ENCODE peak calls at places on chromosomes 11 and 22, in nine cellular contexts. A is keratinocyte, I is transverse colon, X is body of pancreas, W is left ventricle myocardium inferior, E is ovary, N is foreskin keratinocyte, R is endodermal cell, M is cardiac muscle cell. C is an unnamed sample. For H3K27me3, the result is how much of the 10 kb centered on the place peaks cover.

GRCh38 chr11:69217276-69218105 is 61.8 kb downstream of the SMIM38 start:
- DNase-seq in A (no peak), I (peak), X (peak), W (no peak), E (no peak), N (no peak), R (peak), M (no peak), C (no peak)

GRCh38 chr11:69061713-69062053 is 13.0 kb downstream of the TPCN2 start:
- DNase-seq in A (no peak), I (no peak), X (no peak), W (no peak), E (no peak), N (no peak), R (no peak), M (no peak), C (no peak)

GRCh38 chr11:133815636-133816035 is 29.7 kb downstream of the SPATA19 start:
- DNase-seq in A (no peak), I (no peak), X (peak), W (no peak), E (no peak), N (no peak), R (no peak), M (no peak), C (no peak)

GRCh38 chr11:120657306-120658070 is 145.9 kb downstream of the GRIK4 start:
- DNase-seq in A (no peak), I (no peak), X (no peak), W (no peak), E (no peak), N (no peak), R (no peak), M (no peak), C (no peak)

GRCh38 chr11:70471254-70471653 is 72.9 kb downstream of the CTTN start:
- DNase-seq in A (no peak), I (no peak), X (no peak), W (no peak), E (no peak), N (no peak), R (peak), M (peak), C (no peak)

GRCh38 chr11:35787626-35788025 is 125.1 kb downstream of the TRIM44 start:
- DNase-seq in A (no peak), I (no peak), X (no peak), W (no peak), E (no peak), N (no peak), R (no peak), M (no peak), C (no peak)

GRCh38 chr11:103322861-103323260 is 213.6 kb downstream of the DYNC2H1 start:
- DNase-seq in A (no peak), I (no peak), X (no peak), W (no peak), E (no peak), N (no peak), R (no peak), M (no peak), C (no peak)

GRCh38 chr11:8168485-8169257 is at the start of gene RIC3:
- DNase-seq in A (no peak), I (peak), X (peak), W (peak), E (peak), N (no peak), R (peak), M (peak), C (peak)

GRCh38 chr11:134532921-134533421 is 120.9 kb upstream of the B3GAT1 start:
- DNase-seq in A (no peak), I (no peak), X (no peak), W (no peak), E (no peak), N (no peak), R (peak), M (no peak), C (no peak)

GRCh38 chr11:35980646-35981402 is 37.0 kb downstream of the LDLRAD3 start:
- DNase-seq in A (no peak), I (no peak), X (no peak), W (no peak), E (no peak), N (no peak), R (no peak), M (no peak), C (no peak)

GRCh38 chr22:21051836-21052400 is 6.2 kb downstream of the LRRC74B start:
- DNase-seq in A (no peak), I (no peak), X (no peak), W (no peak), E (no peak), N (no peak), R (no peak), M (no peak), C (no peak)

GRCh38 chr11:125517116-125517804 is 21.2 kb upstream of the FEZ1 start:
- DNase-seq in A (no peak), I (no peak), X (peak), W (no peak), E (peak), N (peak), R (peak), M (peak), C (no peak)

GRCh38 chr11:58958500-58958899 is 19.2 kb downstream of the GLYATL1 start:
- DNase-seq in A (no peak), I (peak), X (peak), W (no peak), E (no peak), N (no peak), R (peak), M (peak), C (no peak)

GRCh38 chr11:69677744-69678143 is 2.6 kb upstream of the LTO1 start:
- DNase-seq in A (no peak), I (no peak), X (no peak), W (no peak), E (no peak), N (no peak), R (no peak), M (no peak), C (no peak)

GRCh38 chr22:49433044-49433443 is 394.6 kb downstream of the BRD1 start:
- DNase-seq in A (no peak), I (no peak), X (no peak), W (no peak), E (no peak), N (no peak), R (no peak), M (no peak), C (no peak)

GRCh38 chr11:20388096-20389055 is 860 bp downstream of the PRMT3 start:
- DNase-seq in A (no peak), I (no peak), X (no peak), W (no peak), E (no peak), N (peak), R (no peak), M (peak), C (no peak)

GRCh38 chr11:73426184-73426845 is 50.1 kb downstream of the RELT start:
- DNase-seq in A (no peak), I (no peak), X (no peak), W (no peak), E (no peak), N (no peak), R (peak), M (peak), C (no peak)

GRCh38 chr11:17400048-17400775 is 11.8 kb upstream of the KCNJ11 start:
- DNase-seq in A (no peak), I (no peak), X (no peak), W (no peak), E (no peak), N (no peak), R (no peak), M (no peak), C (no peak)

GRCh38 chr22:36374603-36375024 is 13.2 kb downstream of the MYH9 start:
- DNase-seq in A (no peak), I (peak), X (no peak), W (no peak), E (no peak), N (peak), R (peak), M (no peak), C (no peak)

GRCh38 chr11:27241316-27242122 is 121.5 kb downstream of the CCDC34 start:
- DNase-seq in A (peak), I (no peak), X (no peak), W (no peak), E (no peak), N (peak), R (no peak), M (no peak), C (no peak)

GRCh38 chr11:57290288-57290687 is 34.5 kb downstream of the TNKS1BP1 start:
- DNase-seq in A (no peak), I (no peak), X (no peak), W (no peak), E (no peak), N (no peak), R (no peak), M (no peak), C (no peak)

GRCh38 chr11:65822760-65823528 is 10.8 kb upstream of the SNX32 start:
- DNase-seq in A (no peak), I (peak), X (peak), W (no peak), E (no peak), N (no peak), R (no peak), M (no peak), C (no peak)

GRCh38 chr11:44596541-44597276 is 31.2 kb downstream of the CD82 start:
- DNase-seq in A (no peak), I (no peak), X (no peak), W (no peak), E (no peak), N (no peak), R (peak), M (no peak), C (no peak)

GRCh38 chr11:44531116-44531504 is 34.4 kb upstream of the CD82 start:
- DNase-seq in A (no peak), I (no peak), X (no peak), W (no peak), E (no peak), N (no peak), R (no peak), M (no peak), C (no peak)

GRCh38 chr11:62574363-62575057 is 819 bp upstream of the EEF1G start:
- DNase-seq in A (no peak), I (peak), X (peak), W (peak), E (peak), N (no peak), R (peak), M (no peak), C (no peak)

GRCh38 chr22:27784099-27784446 is 17.5 kb downstream of the MN1 start:
- DNase-seq in A (no peak), I (no peak), X (no peak), W (no peak), E (no peak), N (no peak), R (peak), M (no peak), C (no peak)

GRCh38 chr22:27779650-27780049 is 21.9 kb downstream of the MN1 start:
- DNase-seq in A (no peak), I (no peak), X (no peak), W (no peak), E (no peak), N (no peak), R (no peak), M (no peak), C (no peak)

GRCh38 chr22:27783436-27784098 is 18.0 kb downstream of the MN1 start:
- DNase-seq in A (no peak), I (no peak), X (no peak), W (no peak), E (no peak), N (no peak), R (no peak), M (no peak), C (no peak)

GRCh38 chr22:27780161-27780575 is 21.4 kb downstream of the MN1 start:
- DNase-seq in A (no peak), I (no peak), X (no peak), W (peak), E (no peak), N (peak), R (peak), M (peak), C (no peak)

GRCh38 chr22:27782065-27782464 is 19.5 kb downstream of the MN1 start:
- DNase-seq in A (no peak), I (no peak), X (no peak), W (peak), E (no peak), N (no peak), R (no peak), M (no peak), C (peak)
- H3K27me3 ChIP-seq in A (under half), I (under half), X (under half), W (under half), E (under half), N (under half), R (under half), M (under half), C (under half)

DNA sequence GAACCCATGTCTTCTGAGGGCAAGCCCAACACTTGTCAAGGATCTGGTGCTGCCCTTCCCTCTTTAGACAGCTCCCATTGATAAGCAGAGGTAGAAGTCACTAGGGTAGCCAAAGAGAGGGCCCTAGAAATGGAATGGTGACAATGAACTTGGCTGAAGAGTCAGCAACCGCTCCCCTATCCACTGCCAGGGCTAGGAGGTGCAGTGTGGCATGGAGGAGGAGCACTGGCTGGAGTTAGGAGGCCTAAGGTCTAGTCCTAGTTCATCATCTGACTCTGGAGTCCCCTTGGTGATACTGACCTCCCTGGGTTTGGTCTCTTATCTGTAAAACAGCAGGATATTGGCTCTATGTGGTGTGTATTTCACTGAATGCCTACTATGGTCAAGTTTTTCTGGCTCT is 10.3 kb downstream of the TIMP3 start:
- DNase-seq in A (no peak), I (no peak), X (no peak), W (no peak), E (no peak), N (no peak), R (no peak), M (no peak), C (no peak)
- H3K27ac ChIP-seq in A (no peak), I (no peak), X (no peak), W (peak), E (no peak), N (no peak), R (no peak), M (no peak), C (no peak)

DNA sequence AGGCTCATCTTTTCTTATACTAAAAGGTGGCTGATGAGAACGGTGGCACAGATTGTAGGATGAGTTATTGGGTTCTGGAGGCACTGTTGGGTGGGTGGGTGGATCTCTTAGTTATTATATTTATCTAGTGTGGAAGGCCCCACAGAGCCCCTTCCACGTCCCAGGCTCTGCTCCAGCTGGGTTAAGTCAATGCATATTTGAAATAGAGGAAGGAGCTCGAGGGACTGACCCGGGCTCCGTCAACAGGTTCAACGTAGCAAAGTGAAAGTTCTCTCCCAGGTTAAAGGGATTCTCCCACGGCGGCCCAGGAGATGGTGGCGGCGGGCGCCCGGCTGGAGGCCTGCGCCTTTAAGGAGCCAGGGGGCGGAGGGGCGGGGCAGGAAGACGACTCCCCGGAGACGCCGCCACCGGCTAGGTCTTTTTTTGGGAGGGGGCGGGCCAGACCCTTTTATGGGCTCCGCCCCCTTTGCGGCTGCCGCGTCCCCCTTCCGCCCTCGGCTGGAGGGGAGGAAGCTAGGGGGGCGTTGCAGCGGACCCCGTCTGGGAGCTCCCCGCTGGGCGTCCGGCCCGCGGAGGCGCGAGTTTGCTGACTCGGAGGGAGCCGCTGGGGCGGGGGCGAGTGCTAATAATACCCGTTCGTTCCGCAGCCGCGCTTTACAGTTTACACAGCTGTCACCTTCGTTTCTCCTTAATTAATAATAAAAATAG is 1.5 kb upstream of the INPPL1 start:
- DNase-seq in A (peak), I (peak), X (peak), W (peak), E (peak), N (peak), R (peak), M (peak), C (peak)
- TF ChIP-seq CTCF in A (no peak), I (peak), X (peak), W (peak), E (peak), N (peak), R (peak), M (peak), C (peak)

DNA sequence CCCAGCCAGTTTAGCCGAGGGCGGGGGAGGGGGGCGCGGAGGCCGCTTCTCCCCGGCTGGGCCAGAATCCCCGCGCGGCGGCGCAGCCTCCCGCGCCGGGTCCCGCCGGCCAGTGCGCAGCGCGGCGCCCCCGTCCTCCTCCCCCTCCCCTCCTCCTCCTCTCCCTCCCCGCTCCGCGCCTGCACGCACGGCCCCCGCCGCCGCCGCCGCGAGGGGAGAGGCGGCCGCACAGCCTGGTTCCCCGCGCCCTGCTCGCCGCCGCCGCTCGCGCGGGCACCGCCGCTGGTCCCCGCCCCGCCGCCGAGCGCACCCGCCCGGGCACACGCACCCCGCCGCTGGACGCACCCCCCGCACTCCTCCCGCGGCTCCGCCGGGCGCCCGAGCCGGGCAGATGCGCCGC is at the start of gene FLRT1:
- DNase-seq in A (no peak), I (no peak), X (no peak), W (no peak), E (no peak), N (no peak), R (no peak), M (peak), C (no peak)
- H3K27me3 ChIP-seq in A (half or more), I (under half), X (under half), W (under half), E (under half), N (half or more), R (half or more), M (half or more), C (under half)

DNA sequence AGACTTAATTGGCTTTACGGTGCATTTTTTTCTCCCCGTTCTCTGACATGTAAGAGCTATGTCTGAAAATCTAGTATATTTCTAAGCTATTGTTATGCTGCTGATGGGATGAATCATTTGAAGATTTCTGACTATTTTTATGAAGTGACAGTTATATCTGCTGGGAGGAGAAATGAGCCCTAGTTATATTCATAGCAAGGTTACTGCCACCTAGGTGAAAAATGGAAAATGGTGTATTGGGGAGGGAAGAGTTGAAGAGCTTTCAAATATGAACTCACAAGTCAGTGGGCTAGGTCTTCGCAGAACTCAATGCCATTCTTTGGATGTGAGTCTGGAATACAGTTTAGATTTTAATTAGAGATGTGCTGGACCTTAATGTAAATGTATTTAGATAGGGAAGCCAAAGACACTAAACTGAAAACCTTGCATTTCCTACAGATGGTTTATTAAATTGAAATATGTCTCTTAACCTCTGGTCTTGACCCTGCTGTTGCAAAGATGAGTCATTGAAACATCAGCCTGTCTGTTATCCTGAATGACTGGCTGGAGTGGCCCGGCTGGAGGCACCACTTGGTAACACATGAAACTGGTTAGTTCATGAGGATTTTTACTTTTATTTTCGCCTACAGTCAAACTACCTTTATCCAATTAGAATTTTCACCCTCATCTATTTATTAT is 293.7 kb downstream of the DDX10 start:
- DNase-seq in A (no peak), I (no peak), X (no peak), W (no peak), E (no peak), N (peak), R (no peak), M (no peak), C (no peak)
- H3K27ac ChIP-seq in A (no peak), I (no peak), X (no peak), W (no peak), E (no peak), N (no peak), R (peak), M (no peak), C (no peak)

GRCh38 chr22:23526588-23527315 is 53.3 kb downstream of the IGLL1 start:
- DNase-seq in A (no peak), I (no peak), X (no peak), W (no peak), E (peak), N (no peak), R (no peak), M (no peak), C (no peak)

GRCh38 chr22:23527971-23528740 is 51.9 kb downstream of the IGLL1 start:
- DNase-seq in A (no peak), I (no peak), X (no peak), W (no peak), E (peak), N (no peak), R (no peak), M (no peak), C (no peak)

GRCh38 chr22:23523746-23524145 is 56.3 kb downstream of the IGLL1 start:
- DNase-seq in A (no peak), I (no peak), X (no peak), W (no peak), E (peak), N (no peak), R (peak), M (no peak), C (no peak)

GRCh38 chr22:23524226-23524625 is 55.9 kb downstream of the IGLL1 start:
- DNase-seq in A (no peak), I (no peak), X (no peak), W (no peak), E (peak), N (no peak), R (no peak), M (no peak), C (no peak)

DNA sequence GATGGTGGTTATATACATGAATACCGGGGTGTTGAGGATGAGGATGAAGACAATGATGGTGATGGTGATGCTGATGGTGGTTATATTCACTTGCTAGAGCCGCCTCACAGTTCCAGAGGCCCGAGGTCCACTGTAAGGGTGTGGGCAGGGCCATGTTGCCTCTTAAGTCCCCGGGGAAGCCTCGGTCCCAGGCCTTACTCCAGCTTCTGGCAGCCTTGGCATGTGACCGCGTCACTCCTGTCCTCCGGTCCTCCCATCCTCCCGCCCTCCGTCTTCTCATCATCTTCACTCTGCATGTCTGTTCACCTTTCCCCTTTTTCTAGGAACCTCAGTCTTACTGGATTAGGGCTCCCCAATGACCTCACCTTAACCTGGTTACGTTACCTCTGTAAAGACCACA is 54.6 kb downstream of the IGLL1 start:
- DNase-seq in A (no peak), I (no peak), X (no peak), W (no peak), E (peak), N (no peak), R (no peak), M (no peak), C (no peak)
- TF ChIP-seq CTCF in A (no peak), I (no peak), X (no peak), W (no peak), E (no peak), N (no peak), R (no peak), M (no peak), C (no peak)

GRCh38 chr11:109422755-109423113 is 744 bp downstream of the C11orf87 start:
- DNase-seq in A (no peak), I (no peak), X (no peak), W (no peak), E (no peak), N (peak), R (no peak), M (no peak), C (no peak)
- H3K27me3 ChIP-seq in A (under half), I (under half), X (under half), W (half or more), E (under half), N (half or more), R (half or more), M (half or more), C (under half)

C was measured in gastrocnemius medialis.